ENCODE peak calls at places on chromosomes 3 and 15, in four cellular contexts. Z, C, D and O are unnamed samples.

GRCh38 chr3:180433172-180433571 is 168.8 kb upstream of the TTC14 start:
- DNase-seq in Z (no peak), C (no peak), D (peak; percentile 37), O (no peak)

GRCh38 chr15:64461577-64462162 is 1.3 kb downstream of the ZNF609 start:
- DNase-seq in Z (no peak), C (no peak), D (no peak), O (no peak)

GRCh38 chr3:151403246-151403645 is 18.7 kb upstream of the P2RY12 start:
- DNase-seq in Z (no peak), C (no peak), D (peak; percentile 16), O (no peak)

GRCh38 chr3:29170894-29171582 is 109.8 kb upstream of the RBMS3 start:
- DNase-seq in Z (no peak), C (peak; percentile 64), D (no peak), O (no peak)

GRCh38 chr3:82281205-82281604 is 519.8 kb upstream of the GBE1 start:
- DNase-seq in Z (no peak), C (no peak), D (no peak), O (no peak)

GRCh38 chr15:63837032-63837431 is 3.3 kb upstream of the HERC1 start:
- DNase-seq in Z (no peak), C (no peak), D (no peak), O (no peak)

GRCh38 chr3:171557173-171557572 is 97.0 kb upstream of the TNIK start:
- DNase-seq in Z (no peak), C (no peak), D (no peak), O (no peak)

GRCh38 chr3:46549408-46549904 is 16.6 kb downstream of the LRRC2 start:
- DNase-seq in Z (peak; percentile 53), C (no peak), D (no peak), O (no peak)

GRCh38 chr15:42084465-42085235 is 9.7 kb downstream of the PLA2G4D start:
- DNase-seq in Z (no peak), C (peak; percentile 62), D (peak; percentile 3), O (peak; percentile 95)

GRCh38 chr15:71278989-71279756 is 163.9 kb downstream of the THSD4 start:
- DNase-seq in Z (peak; percentile 94), C (peak; percentile 83), D (peak; percentile 92), O (no peak)

GRCh38 chr15:68444336-68444735 is 12.4 kb upstream of the ITGA11 start:
- DNase-seq in Z (no peak), C (no peak), D (no peak), O (no peak)

GRCh38 chr3:194482196-194482593 is 4.6 kb downstream of the ATP13A3 start:
- DNase-seq in Z (no peak), C (no peak), D (no peak), O (no peak)

GRCh38 chr15:50051811-50052419 is 67.1 kb downstream of the ATP8B4 start:
- DNase-seq in Z (no peak), C (peak; percentile 88), D (peak; percentile 61), O (no peak)

GRCh38 chr15:66609876-66610275 is 44.1 kb upstream of the LCTL start:
- DNase-seq in Z (no peak), C (no peak), D (no peak), O (no peak)

GRCh38 chr3:56799251-56799882 is 2.4 kb downstream of the ARHGEF3 start:
- DNase-seq in Z (no peak), C (peak; percentile 73), D (no peak), O (no peak)

GRCh38 chr3:196431193-196432136 is 762 bp downstream of the UBXN7 start:
- DNase-seq in Z (no peak), C (peak; percentile 77), D (no peak), O (no peak)

GRCh38 chr3:143644370-143645089 is 203.7 kb downstream of the SLC9A9 start:
- DNase-seq in Z (no peak), C (peak; percentile 85), D (peak; percentile 10), O (no peak)

GRCh38 chr3:71226565-71227281 is 356.8 kb downstream of the FOXP1 start:
- DNase-seq in Z (no peak), C (no peak), D (no peak), O (no peak)

GRCh38 chr3:69451594-69451993 is 65.7 kb upstream of the FRMD4B start:
- DNase-seq in Z (no peak), C (no peak), D (no peak), O (no peak)

GRCh38 chr3:108459225-108459624 is 51.2 kb downstream of the MYH15 start:
- DNase-seq in Z (no peak), C (no peak), D (no peak), O (no peak)

GRCh38 chr15:40506964-40507571 is 36.3 kb downstream of the CHST14 start:
- DNase-seq in Z (no peak), C (peak; percentile 85), D (no peak), O (no peak)

GRCh38 chr15:61227269-61228024 is 1.7 kb downstream of the RORA start:
- DNase-seq in Z (no peak), C (peak; percentile 57), D (no peak), O (no peak)

GRCh38 chr3:51966016-51966415 is 1.2 kb downstream of the PCBP4 start:
- DNase-seq in Z (no peak), C (no peak), D (no peak), O (no peak)

GRCh38 chr15:78850926-78851600 is 21.6 kb upstream of the MORF4L1 start:
- DNase-seq in Z (no peak), C (peak; percentile 29), D (no peak), O (no peak)

GRCh38 chr15:75685195-75685594 is 27.5 kb downstream of the CSPG4 start:
- DNase-seq in Z (no peak), C (no peak), D (no peak), O (no peak)

GRCh38 chr15:101169457-101170071 is 82.3 kb downstream of the CHSY1 start:
- DNase-seq in Z (no peak), C (no peak), D (no peak), O (no peak)

GRCh38 chr3:53939081-53939582 is 47.5 kb upstream of the SELENOK start:
- DNase-seq in Z (no peak), C (no peak), D (no peak), O (no peak)

GRCh38 chr3:53171827-53172505 is 11.0 kb downstream of the PRKCD start:
- DNase-seq in Z (no peak), C (no peak), D (no peak), O (no peak)

GRCh38 chr3:186915808-186916796 is 14.2 kb upstream of the ST6GAL1 start:
- DNase-seq in Z (no peak), C (no peak), D (no peak), O (no peak)

GRCh38 chr15:80967451-80967850 is 22.2 kb downstream of the MESD start:
- DNase-seq in Z (no peak), C (peak; percentile 50), D (peak; percentile 72), O (peak; percentile 47)

GRCh38 chr3:168684519-168684918 is 588.8 kb upstream of the GOLIM4 start:
- DNase-seq in Z (no peak), C (no peak), D (no peak), O (no peak)
- H3K27me3 ChIP-seq in Z (no peaks in the 10 kb centered on the region), C (no peaks in the 10 kb centered on the region), D (no peaks in the 10 kb centered on the region), O (no peaks in the 10 kb centered on the region)

GRCh38 chr15:79875213-79875612 is 21.6 kb downstream of the MTHFS start:
- DNase-seq in Z (no peak), C (no peak), D (no peak), O (no peak)

GRCh38 chr15:79881668-79882067 is 15.1 kb downstream of the MTHFS start:
- DNase-seq in Z (no peak), C (no peak), D (no peak), O (no peak)

GRCh38 chr15:79881254-79881653 is 15.6 kb downstream of the MTHFS start:
- DNase-seq in Z (no peak), C (no peak), D (no peak), O (no peak)

GRCh38 chr15:79874242-79874641 is 22.6 kb downstream of the MTHFS start:
- DNase-seq in Z (no peak), C (no peak), D (no peak), O (no peak)

DNA sequence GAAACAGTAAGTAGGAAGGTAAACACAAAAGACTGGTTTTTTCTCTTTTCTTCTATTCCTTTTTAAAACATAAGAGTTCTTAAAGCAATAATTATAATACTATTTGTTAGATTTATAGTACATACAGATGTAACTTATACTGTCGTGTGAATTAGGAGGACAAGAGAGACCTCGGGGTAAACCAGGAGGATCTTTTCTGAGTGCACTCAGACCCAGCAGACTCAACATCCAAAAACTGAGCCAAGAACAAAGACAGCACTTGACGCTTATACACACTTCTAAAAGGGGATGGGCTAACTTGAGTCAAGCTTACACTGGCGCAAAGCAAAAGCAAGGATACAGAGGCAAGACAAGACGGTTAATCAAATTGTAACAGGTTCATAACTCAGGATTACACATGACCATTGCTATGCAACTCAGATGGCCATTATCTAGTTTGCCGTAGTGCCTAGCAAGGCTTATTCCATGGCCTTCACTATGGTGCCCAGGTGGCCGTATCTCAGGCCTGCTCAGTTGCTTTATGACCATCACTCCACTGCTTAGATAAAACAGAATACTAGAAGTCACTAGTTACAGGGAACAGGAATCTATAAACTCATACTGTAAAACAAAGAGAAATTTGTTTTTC is 18.6 kb downstream of the MTHFS start:
- DNase-seq in Z (no peak), C (no peak), D (no peak), O (no peak)
- H3K9me3 ChIP-seq in Z (peaks cover 36% of the 10 kb centered on the region), C (peaks cover 28% of the 10 kb centered on the region), D (peaks cover 12% of the 10 kb centered on the region), O (peaks cover 9% of the 10 kb centered on the region)

DNA sequence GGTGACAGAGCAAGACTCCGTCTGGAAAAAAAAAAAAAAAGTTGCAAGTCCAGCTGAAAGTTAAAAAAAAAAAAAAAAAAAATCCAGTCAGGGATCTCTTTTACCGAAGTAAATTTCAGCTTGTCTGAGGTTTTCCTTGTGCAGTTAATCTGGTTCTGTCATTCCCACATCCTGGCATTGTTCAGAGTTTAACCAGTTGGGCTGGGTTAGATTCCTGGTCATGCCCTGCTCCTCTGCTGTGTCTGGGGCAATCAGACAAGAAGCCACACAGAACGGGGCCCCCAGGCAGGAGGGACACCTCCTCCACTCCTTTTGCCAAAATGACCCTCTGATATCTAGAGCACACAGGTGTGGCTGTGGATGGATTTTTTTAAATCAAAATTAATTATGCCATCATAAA is 84.1 kb upstream of the KLHL25 start:
- DNase-seq in Z (no peak), C (no peak), D (no peak), O (no peak)
- H3K27me3 ChIP-seq in Z (no peaks in the 10 kb centered on the region), C (peaks cover 9% of the 10 kb centered on the region), D (no peaks in the 10 kb centered on the region), O (no peaks in the 10 kb centered on the region)

GRCh38 chr3:138642927-138643253 is 34.3 kb downstream of the FAIM start:
- DNase-seq in Z (no peak), C (no peak), D (no peak), O (no peak)

GRCh38 chr3:138646008-138646407 is 37.4 kb downstream of the FAIM start:
- DNase-seq in Z (no peak), C (no peak), D (no peak), O (no peak)

GRCh38 chr3:138642226-138642926 is 33.8 kb downstream of the FAIM start:
- DNase-seq in Z (no peak), C (no peak), D (no peak), O (no peak)

GRCh38 chr3:138649134-138649533 is 40.6 kb downstream of the FAIM start:
- DNase-seq in Z (no peak), C (no peak), D (no peak), O (no peak)

GRCh38 chr3:138646527-138646926 is 38.0 kb downstream of the FAIM start:
- DNase-seq in Z (no peak), C (no peak), D (no peak), O (no peak)
- H3K9me3 ChIP-seq in Z (peaks cover 39% of the 10 kb centered on the region), C (peaks cover 50% of the 10 kb centered on the region), D (peaks cover 12% of the 10 kb centered on the region), O (peaks cover 9% of the 10 kb centered on the region)

GRCh38 chr15:32974691-32975090 is 219.8 kb downstream of the FMN1 start:
- DNase-seq in Z (no peak), C (peak; percentile 19), D (no peak), O (no peak)
- H3K27me3 ChIP-seq in Z (no peaks in the 10 kb centered on the region), C (no peaks in the 10 kb centered on the region), D (no peaks in the 10 kb centered on the region), O (no peaks in the 10 kb centered on the region)